ENCODE peak calls at places on chromosomes 3 and 15, in five cellular contexts. S is endothelial cell of umbilical vein, E is adrenal gland, F is body of pancreas, D is left lung. H is an unnamed sample.

GRCh38 chr15:77840962-77841361 is 208.2 kb upstream of the LINGO1 start:
- DNase-seq in S (no peak), E (no peak), F (no peak), D (peak), H (no peak)

GRCh38 chr15:55712363-55712762 is 30.6 kb downstream of the PRTG start:
- DNase-seq in S (no peak), E (no peak), F (no peak), D (no peak), H (no peak)

GRCh38 chr3:28240440-28240839 is 979 bp upstream of the CMC1 start:
- DNase-seq in S (peak), E (no peak), F (no peak), D (no peak), H (no peak)

GRCh38 chr3:63886843-63887242 is 23.2 kb downstream of the ATXN7 start:
- DNase-seq in S (peak), E (no peak), F (no peak), D (no peak), H (no peak)

GRCh38 chr15:77614251-77614806 is 18.4 kb downstream of the LINGO1 start:
- DNase-seq in S (no peak), E (no peak), F (no peak), D (no peak), H (no peak)

GRCh38 chr15:35519536-35520149 is 26.3 kb downstream of the DPH6 start:
- DNase-seq in S (peak), E (no peak), F (no peak), D (no peak), H (peak)

GRCh38 chr3:109275702-109276293 is 40.5 kb downstream of the DPPA2 start:
- DNase-seq in S (peak), E (peak), F (peak), D (no peak), H (no peak)

GRCh38 chr15:34039506-34040123 is 611 bp upstream of the AVEN start:
- DNase-seq in S (peak), E (no peak), F (no peak), D (no peak), H (no peak)

GRCh38 chr3:140152851-140153640 is 218.1 kb downstream of the CLSTN2 start:
- DNase-seq in S (no peak), E (no peak), F (no peak), D (no peak), H (no peak)

GRCh38 chr15:91926871-91927270 is 73.4 kb downstream of the SLCO3A1 start:
- DNase-seq in S (no peak), E (no peak), F (no peak), D (no peak), H (no peak)

GRCh38 chr3:12120374-12121140 is 38.2 kb downstream of the TIMP4 start:
- DNase-seq in S (peak), E (no peak), F (no peak), D (no peak), H (no peak)

GRCh38 chr3:12421132-12421531 is 63.1 kb upstream of the TSEN2 start:
- DNase-seq in S (no peak), E (no peak), F (no peak), D (no peak), H (no peak)

GRCh38 chr15:29008846-29009245 is 123.1 kb downstream of the APBA2 start:
- DNase-seq in S (no peak), E (peak), F (no peak), D (no peak), H (no peak)

GRCh38 chr3:48989126-48989795 is 780 bp upstream of the P4HTM start:
- DNase-seq in S (no peak), E (peak), F (no peak), D (no peak), H (no peak)

GRCh38 chr3:194690501-194691372 is 5.1 kb downstream of the FAM43A start:
- DNase-seq in S (peak), E (no peak), F (no peak), D (no peak), H (no peak)

GRCh38 chr15:73756390-73756789 is 3.2 kb upstream of the INSYN1 start:
- DNase-seq in S (no peak), E (no peak), F (no peak), D (no peak), H (no peak)

GRCh38 chr15:81018197-81018596 is 17.5 kb downstream of the TLNRD1 start:
- DNase-seq in S (no peak), E (no peak), F (no peak), D (no peak), H (no peak)

GRCh38 chr3:23909324-23909723 is 7.5 kb downstream of the NKIRAS1 start:
- DNase-seq in S (no peak), E (no peak), F (no peak), D (no peak), H (no peak)

GRCh38 chr3:193822492-193823220 is 229.6 kb downstream of the OPA1 start:
- DNase-seq in S (no peak), E (no peak), F (no peak), D (no peak), H (no peak)

GRCh38 chr3:29291262-29291981 is 10.6 kb downstream of the RBMS3 start:
- DNase-seq in S (no peak), E (no peak), F (peak), D (no peak), H (no peak)

GRCh38 chr15:72182673-72183072 is 14.9 kb downstream of the GRAMD2A start:
- DNase-seq in S (no peak), E (no peak), F (no peak), D (no peak), H (no peak)

GRCh38 chr15:72178976-72179585 is 18.5 kb downstream of the GRAMD2A start:
- DNase-seq in S (no peak), E (no peak), F (no peak), D (no peak), H (no peak)

GRCh38 chr15:72180771-72181324 is 16.7 kb downstream of the GRAMD2A start:
- DNase-seq in S (no peak), E (no peak), F (no peak), D (no peak), H (no peak)

GRCh38 chr15:72182244-72182643 is 15.3 kb downstream of the GRAMD2A start:
- DNase-seq in S (no peak), E (no peak), F (no peak), D (no peak), H (no peak)

DNA sequence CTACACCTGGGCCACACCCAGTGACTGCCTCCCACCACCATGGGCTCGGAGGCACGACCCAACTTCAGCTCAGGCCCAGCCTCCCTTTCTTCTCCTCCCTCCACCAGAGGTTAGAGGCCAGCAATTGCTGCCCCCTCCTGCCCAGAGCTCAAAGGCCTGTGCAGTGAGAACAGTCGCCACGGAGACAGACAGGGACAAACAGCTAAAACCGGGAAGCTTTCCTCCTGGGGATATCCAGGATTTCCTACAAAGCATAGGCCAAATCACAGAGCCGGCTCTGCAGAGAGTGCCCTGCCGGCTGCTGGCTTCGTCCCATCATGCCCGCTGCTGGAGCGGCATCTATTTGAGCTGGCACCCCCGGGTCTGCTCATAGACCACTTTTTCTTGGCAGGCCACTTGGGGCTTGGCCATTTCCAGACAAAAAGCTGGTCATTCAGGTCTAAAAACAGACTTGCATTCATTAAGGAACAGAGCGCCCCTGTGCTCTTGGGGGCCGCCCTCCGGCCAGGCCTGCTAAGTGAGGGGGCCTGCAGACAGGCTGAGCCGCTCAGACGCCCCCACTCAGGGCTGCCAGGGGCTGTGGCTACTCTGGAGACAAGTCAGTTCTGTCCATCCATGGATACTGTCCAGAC is 17.5 kb downstream of the GRAMD2A start:
- DNase-seq in S (no peak), E (no peak), F (no peak), D (peak), H (no peak)
- H3K27ac ChIP-seq in S (no peak), E (no peak), F (no peak), D (peak), H (no peak)

GRCh38 chr3:84963137-84963536 is 4.3 kb downstream of the CADM2 start:
- DNase-seq in S (no peak), E (no peak), F (no peak), D (no peak), H (no peak)

GRCh38 chr3:84974347-84974746 is 15.6 kb downstream of the CADM2 start:
- DNase-seq in S (no peak), E (no peak), F (no peak), D (no peak), H (no peak)

GRCh38 chr3:84965141-84965540 is 6.4 kb downstream of the CADM2 start:
- DNase-seq in S (no peak), E (no peak), F (no peak), D (no peak), H (no peak)

GRCh38 chr3:84967767-84968581 is 9.2 kb downstream of the CADM2 start:
- DNase-seq in S (no peak), E (no peak), F (no peak), D (no peak), H (no peak)

GRCh38 chr3:84968701-84969235 is 10.0 kb downstream of the CADM2 start:
- DNase-seq in S (no peak), E (no peak), F (no peak), D (no peak), H (no peak)
- H3K4me3 ChIP-seq in S (no peak), E (no peak), F (no peak), D (no peak), H (no peak)

DNA sequence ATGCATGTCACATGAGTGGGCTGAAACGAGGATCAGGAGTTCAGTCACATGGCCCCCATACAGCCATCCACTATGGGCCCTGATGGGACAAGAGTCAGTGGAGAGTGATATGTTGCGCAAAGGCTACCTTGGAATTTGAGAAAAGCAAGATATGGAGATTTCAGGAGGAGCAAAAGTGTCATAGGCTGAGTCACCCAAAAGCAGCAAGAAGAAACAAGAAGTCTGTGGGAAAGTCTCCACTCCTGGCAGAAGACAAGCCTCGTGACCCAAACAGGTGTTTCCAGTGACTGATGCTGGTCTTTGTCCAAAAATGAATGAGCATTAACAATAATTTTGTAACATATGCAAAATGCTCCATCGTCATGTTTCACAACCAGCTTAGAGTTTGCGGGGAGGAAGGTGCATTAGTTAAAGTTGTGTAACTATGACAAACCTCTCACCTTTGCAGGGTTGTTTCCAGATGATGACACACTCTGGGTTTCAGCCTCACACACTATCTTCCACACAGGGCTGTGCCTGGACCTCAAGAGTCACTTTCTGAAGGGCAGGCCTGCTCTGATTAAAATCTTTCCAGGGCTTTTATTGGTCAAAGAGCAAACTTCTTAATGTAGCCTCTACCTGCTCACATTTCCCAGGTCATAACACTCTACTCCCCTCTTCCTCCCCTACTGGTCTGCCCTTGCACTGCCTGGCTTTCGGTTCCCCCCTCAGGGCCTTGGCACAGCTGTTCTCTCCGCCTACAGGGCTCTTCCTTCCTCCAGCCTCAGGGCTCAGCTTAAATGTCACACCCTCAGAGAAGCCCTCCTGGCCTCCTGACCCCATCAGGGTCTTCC is 3.9 kb upstream of the DNASE1L3 start:
- DNase-seq in S (no peak), E (no peak), F (no peak), D (no peak), H (peak)
- TF ChIP-seq CTCF in S (no peak), E (no peak), F (no peak), D (no peak), H (no peak)

DNA sequence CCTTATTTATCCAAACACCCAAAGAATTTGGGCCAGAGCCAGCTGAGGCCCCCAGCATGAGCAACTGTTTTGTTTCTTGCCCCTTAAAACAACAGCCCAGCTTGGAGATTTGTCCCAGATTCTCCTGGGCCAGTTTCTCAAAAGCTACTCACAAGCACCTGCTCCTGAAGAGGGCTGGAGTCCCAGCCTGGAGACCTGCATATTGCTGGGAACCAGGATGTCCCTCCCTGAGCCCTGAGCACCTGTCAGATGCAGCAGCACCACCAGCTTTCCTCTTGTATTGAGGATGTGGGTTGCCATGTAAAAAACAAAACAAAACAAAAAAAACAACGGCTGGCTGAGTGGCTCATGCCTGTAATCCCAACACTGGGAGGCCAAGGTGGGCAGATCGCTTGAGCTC is 7.0 kb upstream of the RFT1 start:
- DNase-seq in S (no peak), E (no peak), F (no peak), D (no peak), H (no peak)
- H3K27ac ChIP-seq in S (no peak), E (no peak), F (no peak), D (no peak), H (peak)